ENCODE peak calls at places on chromosomes 3 and 15, in nine cellular contexts. One of them, this sample, is unnamed.

GRCh38 chr15:55407631-55407948 is 569 bp downstream of the CCPG1 start:
- DNase-seq in IMR-90: peak
- DNase-seq in lung: no peak
- DNase-seq in body of pancreas: peak
- DNase-seq in prostate gland: no peak
- DNase-seq in esophagus squamous epithelium: no peak
- DNase-seq in A549: peak
- DNase-seq in epithelial cell of proximal tubule: no peak
- DNase-seq in AG04450: no peak
- DNase-seq in this sample: no peak

GRCh38 chr3:141798455-141798854 is 35.2 kb downstream of the GRK7 start:
- DNase-seq in IMR-90: no peak
- DNase-seq in lung: no peak
- DNase-seq in body of pancreas: peak
- DNase-seq in prostate gland: no peak
- DNase-seq in esophagus squamous epithelium: no peak
- DNase-seq in A549: no peak
- DNase-seq in epithelial cell of proximal tubule: no peak
- DNase-seq in AG04450: no peak
- DNase-seq in this sample: no peak

GRCh38 chr3:71097557-71097956 is 486.0 kb downstream of the FOXP1 start:
- DNase-seq in IMR-90: no peak
- DNase-seq in lung: no peak
- DNase-seq in body of pancreas: no peak
- DNase-seq in prostate gland: no peak
- DNase-seq in esophagus squamous epithelium: no peak
- DNase-seq in A549: no peak
- DNase-seq in epithelial cell of proximal tubule: no peak
- DNase-seq in AG04450: no peak
- DNase-seq in this sample: no peak

GRCh38 chr15:85805392-85805791 is 10.7 kb upstream of the KLHL25 start:
- DNase-seq in IMR-90: no peak
- DNase-seq in lung: no peak
- DNase-seq in body of pancreas: no peak
- DNase-seq in prostate gland: no peak
- DNase-seq in esophagus squamous epithelium: no peak
- DNase-seq in A549: no peak
- DNase-seq in epithelial cell of proximal tubule: no peak
- DNase-seq in AG04450: no peak
- DNase-seq in this sample: no peak

GRCh38 chr3:46276497-46277099 is 34.3 kb downstream of the CCR3 start:
- DNase-seq in IMR-90: no peak
- DNase-seq in lung: peak
- DNase-seq in body of pancreas: peak
- DNase-seq in prostate gland: peak
- DNase-seq in esophagus squamous epithelium: no peak
- DNase-seq in A549: peak
- DNase-seq in epithelial cell of proximal tubule: no peak
- DNase-seq in AG04450: no peak
- DNase-seq in this sample: no peak

GRCh38 chr15:56495050-56495449 is 30.1 kb upstream of the MNS1 start:
- DNase-seq in IMR-90: no peak
- DNase-seq in lung: no peak
- DNase-seq in body of pancreas: no peak
- DNase-seq in prostate gland: no peak
- DNase-seq in esophagus squamous epithelium: no peak
- DNase-seq in A549: no peak
- DNase-seq in epithelial cell of proximal tubule: no peak
- DNase-seq in AG04450: no peak
- DNase-seq in this sample: no peak

GRCh38 chr3:67655364-67656121 is 1.1 kb upstream of the SUCLG2 start:
- DNase-seq in IMR-90: no peak
- DNase-seq in lung: peak
- DNase-seq in body of pancreas: peak
- DNase-seq in prostate gland: peak
- DNase-seq in esophagus squamous epithelium: no peak
- DNase-seq in A549: no peak
- DNase-seq in epithelial cell of proximal tubule: no peak
- DNase-seq in AG04450: no peak
- DNase-seq in this sample: no peak

GRCh38 chr15:74134387-74135027 is 4.1 kb downstream of the ISLR2 start:
- DNase-seq in IMR-90: peak
- DNase-seq in lung: no peak
- DNase-seq in body of pancreas: peak
- DNase-seq in prostate gland: no peak
- DNase-seq in esophagus squamous epithelium: no peak
- DNase-seq in A549: no peak
- DNase-seq in epithelial cell of proximal tubule: no peak
- DNase-seq in AG04450: no peak
- DNase-seq in this sample: no peak

GRCh38 chr3:176362191-176362731 is 835.0 kb downstream of the TBL1XR1 start:
- DNase-seq in IMR-90: no peak
- DNase-seq in lung: no peak
- DNase-seq in body of pancreas: no peak
- DNase-seq in prostate gland: no peak
- DNase-seq in esophagus squamous epithelium: no peak
- DNase-seq in A549: no peak
- DNase-seq in epithelial cell of proximal tubule: no peak
- DNase-seq in AG04450: no peak
- DNase-seq in this sample: no peak

GRCh38 chr3:176354843-176355242 is 842.4 kb downstream of the TBL1XR1 start:
- DNase-seq in IMR-90: no peak
- DNase-seq in lung: no peak
- DNase-seq in body of pancreas: no peak
- DNase-seq in prostate gland: no peak
- DNase-seq in esophagus squamous epithelium: no peak
- DNase-seq in A549: no peak
- DNase-seq in epithelial cell of proximal tubule: no peak
- DNase-seq in AG04450: no peak
- DNase-seq in this sample: no peak

GRCh38 chr3:176357891-176358290 is 839.4 kb downstream of the TBL1XR1 start:
- DNase-seq in IMR-90: no peak
- DNase-seq in lung: no peak
- DNase-seq in body of pancreas: no peak
- DNase-seq in prostate gland: no peak
- DNase-seq in esophagus squamous epithelium: no peak
- DNase-seq in A549: no peak
- DNase-seq in epithelial cell of proximal tubule: no peak
- DNase-seq in AG04450: no peak
- DNase-seq in this sample: no peak

DNA sequence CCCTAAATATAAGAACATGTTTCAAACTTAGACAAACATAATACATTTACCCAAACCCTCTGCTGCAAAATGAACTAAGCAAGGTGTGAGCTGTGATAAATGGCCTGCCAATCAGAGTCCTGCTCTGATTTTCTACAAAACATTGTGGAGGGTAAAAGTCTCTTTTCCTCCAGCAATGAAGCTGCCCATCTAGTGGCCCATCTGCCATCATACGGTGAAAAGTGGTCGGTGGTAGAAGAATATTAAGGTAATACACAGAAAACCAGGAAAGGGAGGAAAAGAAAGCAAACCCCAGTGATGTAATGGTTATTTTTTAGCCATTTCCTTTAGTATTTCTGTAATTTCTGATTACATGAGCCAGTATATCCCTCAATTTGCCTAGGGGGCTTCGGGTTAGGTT is 838.1 kb downstream of the TBL1XR1 start:
- DNase-seq in IMR-90: no peak
- DNase-seq in lung: no peak
- DNase-seq in body of pancreas: no peak
- DNase-seq in prostate gland: no peak
- DNase-seq in esophagus squamous epithelium: no peak
- DNase-seq in A549: no peak
- DNase-seq in epithelial cell of proximal tubule: no peak
- DNase-seq in AG04450: no peak
- DNase-seq in this sample: no peak
- TF ChIP-seq CTCF in IMR-90: no peak
- TF ChIP-seq CTCF in lung: no peak
- TF ChIP-seq CTCF in body of pancreas: no peak
- TF ChIP-seq CTCF in prostate gland: no peak
- TF ChIP-seq CTCF in esophagus squamous epithelium: no peak
- TF ChIP-seq CTCF in A549: no peak
- TF ChIP-seq CTCF in epithelial cell of proximal tubule: no peak
- TF ChIP-seq CTCF in AG04450: no peak
- TF ChIP-seq CTCF in this sample: no peak

GRCh38 chr3:43014990-43015389 is 35.9 kb downstream of the GASK1A start:
- DNase-seq in IMR-90: no peak
- DNase-seq in lung: no peak
- DNase-seq in body of pancreas: no peak
- DNase-seq in prostate gland: no peak
- DNase-seq in esophagus squamous epithelium: no peak
- DNase-seq in A549: no peak
- DNase-seq in epithelial cell of proximal tubule: no peak
- DNase-seq in AG04450: no peak
- DNase-seq in this sample: no peak

GRCh38 chr3:43017593-43018195 is 38.6 kb downstream of the GASK1A start:
- DNase-seq in IMR-90: no peak
- DNase-seq in lung: no peak
- DNase-seq in body of pancreas: no peak
- DNase-seq in prostate gland: no peak
- DNase-seq in esophagus squamous epithelium: no peak
- DNase-seq in A549: no peak
- DNase-seq in epithelial cell of proximal tubule: no peak
- DNase-seq in AG04450: no peak
- DNase-seq in this sample: no peak

GRCh38 chr3:43017038-43017437 is 37.9 kb downstream of the GASK1A start:
- DNase-seq in IMR-90: no peak
- DNase-seq in lung: no peak
- DNase-seq in body of pancreas: no peak
- DNase-seq in prostate gland: no peak
- DNase-seq in esophagus squamous epithelium: no peak
- DNase-seq in A549: no peak
- DNase-seq in epithelial cell of proximal tubule: no peak
- DNase-seq in AG04450: no peak
- DNase-seq in this sample: no peak

GRCh38 chr3:43015572-43016512 is 36.7 kb downstream of the GASK1A start:
- DNase-seq in IMR-90: no peak
- DNase-seq in lung: no peak
- DNase-seq in body of pancreas: no peak
- DNase-seq in prostate gland: no peak
- DNase-seq in esophagus squamous epithelium: no peak
- DNase-seq in A549: no peak
- DNase-seq in epithelial cell of proximal tubule: no peak
- DNase-seq in AG04450: no peak
- DNase-seq in this sample: no peak

GRCh38 chr3:43016513-43016865 is 37.4 kb downstream of the GASK1A start:
- DNase-seq in IMR-90: no peak
- DNase-seq in lung: no peak
- DNase-seq in body of pancreas: no peak
- DNase-seq in prostate gland: no peak
- DNase-seq in esophagus squamous epithelium: no peak
- DNase-seq in A549: no peak
- DNase-seq in epithelial cell of proximal tubule: no peak
- DNase-seq in AG04450: no peak
- DNase-seq in this sample: no peak
- H3K4me3 ChIP-seq in IMR-90: no peak
- H3K4me3 ChIP-seq in lung: no peak
- H3K4me3 ChIP-seq in body of pancreas: no peak
- H3K4me3 ChIP-seq in prostate gland: no peak
- H3K4me3 ChIP-seq in esophagus squamous epithelium: no peak
- H3K4me3 ChIP-seq in A549: no peak
- H3K4me3 ChIP-seq in epithelial cell of proximal tubule: no peak
- H3K4me3 ChIP-seq in AG04450: no peak
- H3K4me3 ChIP-seq in this sample: no peak

GRCh38 chr3:63795438-63795837 is 23.7 kb upstream of the C3orf49 start:
- DNase-seq in IMR-90: no peak
- DNase-seq in lung: no peak
- DNase-seq in body of pancreas: no peak
- DNase-seq in prostate gland: no peak
- DNase-seq in esophagus squamous epithelium: no peak
- DNase-seq in A549: no peak
- DNase-seq in epithelial cell of proximal tubule: no peak
- DNase-seq in AG04450: no peak
- DNase-seq in this sample: no peak

DNA sequence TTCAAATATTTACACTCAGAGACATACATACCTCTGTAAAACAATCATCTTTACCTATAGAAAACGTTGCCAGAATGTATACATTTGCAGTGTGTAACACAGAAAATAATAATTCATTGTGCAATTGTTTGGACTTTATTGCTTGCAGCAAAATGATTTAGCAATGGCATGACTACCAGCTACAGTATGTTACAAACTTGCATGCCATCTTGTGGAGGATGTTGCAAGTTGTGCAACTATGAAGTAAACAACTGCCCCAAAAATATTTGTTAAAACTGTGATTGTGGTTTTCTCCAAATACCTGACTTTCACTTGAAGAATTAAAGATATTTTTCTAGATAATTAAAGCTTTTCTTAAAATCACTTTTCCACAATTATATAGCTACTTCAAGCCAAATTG is 27.1 kb upstream of the C3orf49 start:
- DNase-seq in IMR-90: peak
- DNase-seq in lung: no peak
- DNase-seq in body of pancreas: peak
- DNase-seq in prostate gland: no peak
- DNase-seq in esophagus squamous epithelium: no peak
- DNase-seq in A549: no peak
- DNase-seq in epithelial cell of proximal tubule: no peak
- DNase-seq in AG04450: no peak
- DNase-seq in this sample: no peak
- TF ChIP-seq CTCF in IMR-90: peak
- TF ChIP-seq CTCF in lung: no peak
- TF ChIP-seq CTCF in body of pancreas: peak
- TF ChIP-seq CTCF in prostate gland: peak
- TF ChIP-seq CTCF in esophagus squamous epithelium: no peak
- TF ChIP-seq CTCF in A549: peak
- TF ChIP-seq CTCF in epithelial cell of proximal tubule: peak
- TF ChIP-seq CTCF in AG04450: peak
- TF ChIP-seq CTCF in this sample: peak

GRCh38 chr3:51311055-51311454 is 74.0 kb upstream of the MANF start:
- DNase-seq in IMR-90: peak
- DNase-seq in lung: no peak
- DNase-seq in body of pancreas: no peak
- DNase-seq in prostate gland: no peak
- DNase-seq in esophagus squamous epithelium: no peak
- DNase-seq in A549: peak
- DNase-seq in epithelial cell of proximal tubule: peak
- DNase-seq in AG04450: peak
- DNase-seq in this sample: no peak

GRCh38 chr3:51307458-51307857 is 77.6 kb upstream of the MANF start:
- DNase-seq in IMR-90: no peak
- DNase-seq in lung: no peak
- DNase-seq in body of pancreas: peak
- DNase-seq in prostate gland: no peak
- DNase-seq in esophagus squamous epithelium: no peak
- DNase-seq in A549: no peak
- DNase-seq in epithelial cell of proximal tubule: no peak
- DNase-seq in AG04450: no peak
- DNase-seq in this sample: no peak

GRCh38 chr3:51304230-51304629 is 80.9 kb upstream of the MANF start:
- DNase-seq in IMR-90: no peak
- DNase-seq in lung: no peak
- DNase-seq in body of pancreas: no peak
- DNase-seq in prostate gland: no peak
- DNase-seq in esophagus squamous epithelium: no peak
- DNase-seq in A549: no peak
- DNase-seq in epithelial cell of proximal tubule: no peak
- DNase-seq in AG04450: no peak
- DNase-seq in this sample: no peak

DNA sequence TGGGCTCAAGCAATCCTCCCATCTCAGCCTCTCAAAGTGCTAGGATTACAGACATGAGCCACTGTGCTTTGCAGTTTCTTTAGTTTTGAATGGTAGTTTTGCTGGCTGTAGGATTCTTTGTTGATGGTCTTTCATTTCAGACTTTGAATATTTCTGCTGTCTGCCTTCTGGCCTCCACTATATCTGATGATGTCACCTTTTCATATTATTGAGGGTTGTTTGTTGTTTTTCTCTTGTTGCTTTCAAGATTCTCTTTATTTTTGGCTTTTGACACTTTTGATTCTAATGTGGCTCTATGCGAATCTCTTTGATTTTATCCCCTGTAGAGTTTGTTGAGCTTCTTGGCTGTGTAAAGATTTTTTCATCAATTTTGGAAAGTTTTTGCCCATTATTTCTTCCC is 79.0 kb upstream of the MANF start:
- DNase-seq in IMR-90: no peak
- DNase-seq in lung: no peak
- DNase-seq in body of pancreas: no peak
- DNase-seq in prostate gland: no peak
- DNase-seq in esophagus squamous epithelium: no peak
- DNase-seq in A549: no peak
- DNase-seq in epithelial cell of proximal tubule: no peak
- DNase-seq in AG04450: no peak
- DNase-seq in this sample: no peak
- H3K4me3 ChIP-seq in IMR-90: no peak
- H3K4me3 ChIP-seq in lung: no peak
- H3K4me3 ChIP-seq in body of pancreas: no peak
- H3K4me3 ChIP-seq in prostate gland: no peak
- H3K4me3 ChIP-seq in esophagus squamous epithelium: no peak
- H3K4me3 ChIP-seq in A549: no peak
- H3K4me3 ChIP-seq in epithelial cell of proximal tubule: no peak
- H3K4me3 ChIP-seq in AG04450: no peak
- H3K4me3 ChIP-seq in this sample: no peak